ENCODE peak calls at places on chromosomes 1 and 21, in nine cellular contexts. V, P, F, U, G, E, T, O and X are unnamed samples. For H3K4me1, the result is how much of the 10 kb centered on the place peaks cover.

GRCh38 chr1:85865183-85865582 is 156.9 kb upstream of the ZNHIT6 start:
- DNase-seq in E (no peak), O (no peak), P (no peak), G (no peak), T (no peak), U (no peak), F (peak), V (no peak), X (no peak)

GRCh38 chr1:33762099-33762830 is 101.6 kb upstream of the HMGB4 start:
- DNase-seq in T (no peak), F (peak), P (no peak), E (no peak), U (no peak), G (no peak), O (no peak), V (no peak), X (no peak)

GRCh38 chr1:151006331-151007052 is at the start of gene MINDY1:
- DNase-seq in T (no peak), O (peak), F (peak), E (peak), U (peak), P (peak), V (peak), G (peak), X (peak)

GRCh38 chr21:32829504-32829903 is 57.9 kb upstream of the PAXBP1 start:
- DNase-seq in G (no peak), V (no peak), F (no peak), E (no peak), U (no peak), O (no peak), P (no peak), T (no peak), X (no peak)

GRCh38 chr1:198848206-198848605 is 209.4 kb downstream of the PTPRC start:
- DNase-seq in O (no peak), E (no peak), T (no peak), G (no peak), U (no peak), F (peak), P (no peak), V (no peak), X (no peak)

GRCh38 chr1:23526329-23527041 is 4.5 kb downstream of the E2F2 start:
- DNase-seq in O (no peak), V (no peak), T (no peak), U (no peak), E (no peak), G (no peak), P (no peak), F (no peak), X (no peak)

GRCh38 chr1:222370911-222371717 is 176.8 kb downstream of the HHIPL2 start:
- DNase-seq in V (no peak), O (no peak), U (no peak), G (no peak), P (no peak), F (peak), E (no peak), T (no peak), X (no peak)

GRCh38 chr21:16069713-16070112 is 339.9 kb downstream of the USP25 start:
- DNase-seq in U (no peak), V (no peak), G (no peak), F (peak), E (no peak), O (no peak), T (no peak), P (no peak), X (no peak)

GRCh38 chr1:24418898-24419628 is 3.5 kb downstream of the NIPAL3 start:
- DNase-seq in O (peak), T (no peak), F (peak), G (peak), U (no peak), E (peak), V (no peak), P (no peak), X (peak)

DNA sequence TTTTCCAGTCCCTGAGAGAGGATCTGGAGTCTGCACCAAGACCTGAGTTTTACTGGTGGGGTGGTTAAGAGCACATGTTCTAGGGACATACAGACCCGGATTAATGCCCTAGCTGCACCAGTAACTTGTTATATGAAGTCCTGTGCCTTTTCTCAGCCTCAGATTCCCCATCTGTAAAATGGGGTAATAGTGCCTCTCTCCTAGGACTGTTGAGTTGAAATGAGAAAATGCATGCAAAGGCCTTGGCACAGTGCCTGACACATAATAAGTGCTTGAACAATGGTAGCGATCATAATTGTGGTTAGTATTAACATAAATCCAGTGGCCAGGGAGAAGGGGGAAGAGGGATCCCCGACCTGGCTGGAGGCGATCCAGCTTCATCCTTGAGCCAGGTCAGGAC is 12.3 kb downstream of the AHDC1 start:
- DNase-seq in F (peak), U (no peak), T (no peak), G (no peak), E (no peak), P (no peak), V (no peak), O (no peak), X (no peak)
- H3K4me1 ChIP-seq in F (half or more), U (under half), T (under half), G (under half), E (half or more), P (half or more), V (half or more), O (half or more), X (under half)

GRCh38 chr1:182811975-182812727 is 22.6 kb downstream of the NPL start:
- DNase-seq in T (no peak), E (no peak), V (no peak), G (peak), F (no peak), P (no peak), O (no peak), U (no peak), X (no peak)
- H3K4me3 ChIP-seq in T (no peak), E (no peak), V (no peak), G (no peak), F (no peak), P (no peak), O (no peak), U (no peak), X (no peak)

DNA sequence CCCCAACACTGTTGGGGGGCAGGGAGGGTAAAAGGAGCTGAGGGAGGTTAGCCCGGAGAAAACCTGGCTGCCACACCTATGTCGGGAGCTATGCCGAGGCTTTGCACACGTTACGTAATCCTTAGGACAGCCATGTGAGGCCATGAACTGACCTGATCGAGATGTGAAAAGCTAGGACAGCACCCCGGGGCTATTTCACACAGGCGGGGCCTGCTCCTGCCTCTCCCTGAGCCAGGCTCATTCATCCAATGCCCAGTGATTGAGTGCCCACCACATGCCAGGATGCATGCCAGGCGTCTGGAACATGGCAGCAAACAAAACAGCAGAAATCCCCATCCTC is 30.2 kb downstream of the LDLRAP1 start:
- DNase-seq in U (no peak), E (no peak), F (no peak), V (no peak), G (no peak), P (no peak), T (no peak), O (peak), X (no peak)
- H3K4me1 ChIP-seq in U (under half), E (under half), F (under half), V (under half), G (under half), P (under half), T (under half), O (under half), X (under half)

GRCh38 chr21:45405819-45406762 is 1.1 kb downstream of the COL18A1 start:
- DNase-seq in F (peak), G (peak), V (peak), O (peak), P (peak), T (no peak), E (peak), U (no peak), X (no peak)
- H3K4me3 ChIP-seq in F (peak), G (peak), V (peak), O (peak), P (peak), T (no peak), E (peak), U (peak), X (peak)

GRCh38 chr1:226976671-226977287 is 36.7 kb downstream of the COQ8A start:
- DNase-seq in G (no peak), O (no peak), T (no peak), V (no peak), E (no peak), F (no peak), U (no peak), P (no peak), X (peak)

GRCh38 chr1:226975909-226976670 is 36.0 kb downstream of the COQ8A start:
- DNase-seq in T (no peak), E (no peak), U (no peak), G (no peak), F (no peak), O (no peak), V (no peak), P (no peak), X (no peak)

GRCh38 chr1:226974544-226975258 is 34.6 kb downstream of the COQ8A start:
- DNase-seq in T (no peak), G (no peak), P (no peak), V (peak), F (no peak), U (no peak), E (no peak), O (no peak), X (no peak)

GRCh38 chr1:226973898-226974543 is 33.9 kb downstream of the COQ8A start:
- DNase-seq in T (no peak), U (no peak), E (no peak), V (peak), G (no peak), P (no peak), F (peak), O (no peak), X (no peak)

GRCh38 chr1:226975259-226975908 is 35.3 kb downstream of the COQ8A start:
- DNase-seq in G (no peak), F (no peak), E (no peak), O (no peak), P (no peak), T (no peak), U (no peak), V (peak), X (no peak)
- H3K4me1 ChIP-seq in G (under half), F (under half), E (under half), O (under half), P (under half), T (under half), U (under half), V (half or more), X (under half)

DNA sequence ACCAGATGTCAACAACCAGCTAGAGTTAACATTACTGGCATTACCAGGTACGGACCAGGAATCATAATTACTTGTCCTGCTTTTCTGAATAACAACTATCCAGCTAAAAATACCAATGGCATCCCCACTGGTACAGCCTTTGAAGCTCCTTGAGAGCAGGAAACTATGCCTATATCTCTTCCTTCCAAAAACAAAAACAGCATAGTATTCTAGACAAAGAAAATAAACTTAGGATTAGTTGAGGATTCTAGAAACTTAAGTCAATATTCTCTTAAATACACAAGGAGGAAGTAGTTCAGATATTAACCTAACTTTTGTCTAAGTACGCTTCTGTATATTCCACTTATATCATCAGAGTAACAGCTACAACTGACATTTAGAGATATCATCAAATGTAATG is 3.0 kb downstream of the FUBP1 start:
- DNase-seq in U (no peak), T (no peak), E (no peak), F (no peak), G (no peak), O (no peak), P (no peak), V (no peak), X (no peak)
- H3K4me3 ChIP-seq in U (no peak), T (peak), E (no peak), F (peak), G (peak), O (peak), P (peak), V (peak), X (peak)

DNA sequence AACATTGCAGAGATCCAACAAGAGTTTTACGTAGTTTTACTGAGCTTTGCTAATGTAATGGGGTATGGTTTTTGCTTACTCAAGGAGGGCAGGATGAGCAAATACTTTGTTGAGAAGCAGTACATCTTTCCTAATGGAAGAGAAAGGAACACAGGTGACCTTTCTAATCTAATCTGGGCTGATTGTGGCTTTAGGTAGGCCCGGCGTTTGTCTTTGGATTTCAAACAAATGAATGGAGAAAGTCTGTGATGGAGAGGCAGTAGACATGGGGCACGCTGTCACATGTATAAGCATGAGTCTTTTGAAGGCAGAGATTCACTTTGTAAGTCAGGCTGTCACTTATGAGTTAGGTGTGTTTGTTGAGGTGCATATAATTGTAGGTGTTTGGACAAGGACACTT is 1.7 kb downstream of the PLEKHM2 start:
- DNase-seq in G (no peak), O (no peak), F (no peak), V (no peak), U (no peak), P (no peak), E (no peak), T (no peak), X (no peak)
- H3K4me1 ChIP-seq in G (under half), O (under half), F (under half), V (under half), U (under half), P (under half), E (half or more), T (under half), X (under half)

DNA sequence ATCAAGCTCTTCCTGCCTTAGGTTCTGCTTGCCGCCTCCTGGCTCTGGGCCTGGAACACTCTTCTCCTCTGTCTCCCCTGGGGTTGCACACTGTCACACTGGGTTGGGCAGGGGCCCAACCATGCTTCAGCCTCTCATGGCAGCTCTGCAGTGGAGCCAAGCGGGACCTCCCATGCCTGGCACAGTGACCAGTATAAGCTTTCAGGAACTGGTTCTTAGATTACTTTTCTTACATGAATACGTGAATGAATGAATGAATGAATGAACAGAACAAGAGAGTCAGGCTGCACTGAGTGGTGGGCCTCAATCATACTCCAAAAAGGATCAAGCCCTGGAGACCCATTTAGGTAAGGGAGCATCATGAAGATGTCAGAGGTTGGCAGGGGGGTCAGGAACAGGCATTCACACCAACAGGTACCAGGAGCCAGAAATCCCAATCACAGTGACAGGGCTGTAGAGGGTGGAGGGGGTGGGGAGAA is 30.8 kb upstream of the TMEM125 start:
- DNase-seq in G (no peak), F (no peak), O (no peak), E (no peak), P (no peak), V (no peak), U (no peak), T (no peak), X (no peak)
- H3K4me3 ChIP-seq in G (no peak), F (no peak), O (no peak), E (no peak), P (no peak), V (no peak), U (no peak), T (no peak), X (no peak)

GRCh38 chr1:145887631-145888030 is 2.0 kb upstream of the ANKRD35 start:
- DNase-seq in G (no peak), V (no peak), T (no peak), P (no peak), O (no peak), U (no peak), F (no peak), E (no peak), X (no peak)
- H3K4me1 ChIP-seq in G (under half), V (under half), T (under half), P (under half), O (under half), U (under half), F (under half), E (under half), X (under half)

DNA sequence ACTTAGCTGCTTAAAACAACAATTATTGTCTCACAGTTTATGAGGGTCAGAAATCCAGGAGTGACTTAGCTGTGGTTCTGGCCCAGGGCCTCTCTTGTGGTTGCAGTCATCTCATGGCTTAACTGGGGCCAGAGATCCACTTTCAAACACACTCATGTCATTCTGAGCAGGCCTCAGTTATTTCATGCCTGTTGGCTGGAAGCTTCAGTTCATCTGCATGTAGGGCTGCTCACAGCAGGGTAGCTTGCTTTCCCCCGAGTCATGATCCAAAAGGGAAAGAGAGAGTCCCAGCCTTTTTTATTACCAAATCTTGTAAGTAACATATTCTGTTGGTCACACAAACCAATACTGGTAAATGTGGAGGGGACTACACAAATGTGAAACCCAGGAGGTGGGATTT is 96.6 kb upstream of the B3GALT2 start:
- DNase-seq in V (no peak), E (no peak), O (no peak), T (no peak), P (no peak), U (no peak), G (peak), F (peak), X (no peak)
- H3K4me3 ChIP-seq in V (no peak), E (no peak), O (no peak), T (no peak), P (no peak), U (no peak), G (no peak), F (no peak), X (no peak)